ENCODE peak calls at places on chromosomes 4 and X, in eight cellular contexts. P is AG04450, R is astrocyte of the spinal cord, B is OCI-LY7, X is neural progenitor cell, I is GM13976, S is Peyer's patch, N is adrenal gland. L is an unnamed sample.

GRCh38 chrX:139691493-139691842 is 16.5 kb downstream of the MCF2 start:
- DNase-seq in P (no peak), R (peak; percentile 3), B (no peak), X (peak; percentile 16), I (no peak), S (no peak), N (no peak), L (no peak)

GRCh38 chrX:38890326-38890725 is 89.1 kb downstream of the MID1IP1 start:
- DNase-seq in P (no peak), R (no peak), B (no peak), X (no peak), I (no peak), S (no peak), N (no peak), L (no peak)

GRCh38 chrX:154013614-154014360 is 5.9 kb downstream of the IRAK1 start:
- DNase-seq in P (no peak), R (no peak), B (peak; percentile 52), X (peak; percentile 59), I (peak; percentile 75), S (no peak), N (no peak), L (peak; percentile 32)

GRCh38 chr4:80294206-80294605 is 27.7 kb downstream of the FGF5 start:
- DNase-seq in P (no peak), R (no peak), B (no peak), X (no peak), I (no peak), S (no peak), N (no peak), L (no peak)

GRCh38 chr4:141645611-141646340 is 9.4 kb downstream of the IL15 start:
- DNase-seq in P (no peak), R (peak; percentile 84), B (no peak), X (no peak), I (no peak), S (no peak), N (no peak), L (no peak)

GRCh38 chrX:109874548-109874947 is 128.4 kb upstream of the TMEM164 start:
- DNase-seq in P (no peak), R (no peak), B (no peak), X (no peak), I (no peak), S (no peak), N (no peak), L (no peak)

GRCh38 chr4:54614094-54614493 is 43.7 kb upstream of the KIT start:
- DNase-seq in P (no peak), R (no peak), B (no peak), X (no peak), I (no peak), S (no peak), N (no peak), L (no peak)

GRCh38 chrX:152989292-152989658 is 4.6 kb downstream of the PNMA5 start:
- DNase-seq in P (no peak), R (peak; percentile 13), B (no peak), X (no peak), I (peak; percentile 61), S (no peak), N (no peak), L (no peak)

GRCh38 chr4:88177981-88178632 is 19.7 kb upstream of the ABCG2 start:
- DNase-seq in P (peak; percentile 49), R (peak; percentile 84), B (no peak), X (peak; percentile 67), I (no peak), S (no peak), N (no peak), L (no peak)

GRCh38 chrX:39948564-39948963 is 149.2 kb downstream of the BCOR start:
- DNase-seq in P (no peak), R (no peak), B (no peak), X (peak; percentile 22), I (no peak), S (no peak), N (no peak), L (no peak)

GRCh38 chr4:78534286-78534955 is 17.1 kb upstream of the ANXA3 start:
- DNase-seq in P (no peak), R (peak; percentile 50), B (no peak), X (peak; percentile 26), I (no peak), S (no peak), N (no peak), L (no peak)

GRCh38 chr4:184313710-184314659 is 96.3 kb upstream of the ENPP6 start:
- DNase-seq in P (no peak), R (no peak), B (peak; percentile 84), X (no peak), I (peak; percentile 78), S (peak; percentile 39), N (peak; percentile 54), L (no peak)

GRCh38 chr4:133151301-133151680 is 2.2 kb downstream of the PCDH10 start:
- DNase-seq in P (no peak), R (peak; percentile 43), B (no peak), X (peak; percentile 67), I (no peak), S (no peak), N (peak; percentile 66), L (no peak)

GRCh38 chr4:54230479-54231418 is 1.7 kb downstream of the PDGFRA start:
- DNase-seq in P (no peak), R (peak; percentile 53), B (no peak), X (peak; percentile 49), I (peak; percentile 38), S (no peak), N (no peak), L (peak; percentile 17)

GRCh38 chrX:70352473-70352872 is 62.6 kb downstream of the KIF4A start:
- DNase-seq in P (no peak), R (no peak), B (no peak), X (peak; percentile 26), I (no peak), S (no peak), N (no peak), L (no peak)

GRCh38 chrX:40102393-40103381 is 4.9 kb upstream of the BCOR start:
- DNase-seq in P (no peak), R (no peak), B (no peak), X (peak; percentile 65), I (no peak), S (no peak), N (no peak), L (no peak)

GRCh38 chrX:123477673-123478072 is 255.2 kb downstream of the THOC2 start:
- DNase-seq in P (no peak), R (no peak), B (no peak), X (no peak), I (no peak), S (no peak), N (no peak), L (no peak)

GRCh38 chr4:37780444-37781133 is 45.9 kb upstream of the PGM2 start:
- DNase-seq in P (no peak), R (peak; percentile 15), B (peak; percentile 65), X (peak; percentile 11), I (peak; percentile 26), S (peak; percentile 50), N (no peak), L (no peak)

GRCh38 chrX:139949703-139950102 is 15.6 kb downstream of the CXorf66 start:
- DNase-seq in P (no peak), R (no peak), B (no peak), X (no peak), I (no peak), S (no peak), N (no peak), L (no peak)

GRCh38 chr4:61445374-61446063 is 245.4 kb downstream of the ADGRL3 start:
- DNase-seq in P (no peak), R (no peak), B (no peak), X (no peak), I (no peak), S (no peak), N (no peak), L (no peak)

GRCh38 chrX:9122504-9123245 is 88.7 kb upstream of the FAM9B start:
- DNase-seq in P (no peak), R (peak; percentile 52), B (no peak), X (no peak), I (no peak), S (no peak), N (no peak), L (no peak)

GRCh38 chr4:100548209-100548579 is 30.4 kb upstream of the EMCN start:
- DNase-seq in P (no peak), R (no peak), B (no peak), X (no peak), I (no peak), S (no peak), N (no peak), L (no peak)

GRCh38 chr4:130419576-130419975 is 1323.6 kb downstream of the C4orf33 start:
- DNase-seq in P (no peak), R (peak; percentile 13), B (no peak), X (no peak), I (no peak), S (no peak), N (no peak), L (no peak)

GRCh38 chrX:71998836-71999509 is 88.3 kb downstream of the NHSL2 start:
- DNase-seq in P (no peak), R (no peak), B (peak; percentile 40), X (peak; percentile 49), I (peak; percentile 46), S (peak; percentile 23), N (peak; percentile 61), L (no peak)

GRCh38 chr4:91965166-91965565 is 338.6 kb upstream of the GRID2 start:
- DNase-seq in P (no peak), R (no peak), B (no peak), X (no peak), I (no peak), S (no peak), N (no peak), L (no peak)
- TF ChIP-seq CTCF in P (no peak), R (peak; percentile 28), B (no peak), X (peak; percentile 34), I (no peak), S (no peak), N (no peak), L (peak; percentile 17)

DNA sequence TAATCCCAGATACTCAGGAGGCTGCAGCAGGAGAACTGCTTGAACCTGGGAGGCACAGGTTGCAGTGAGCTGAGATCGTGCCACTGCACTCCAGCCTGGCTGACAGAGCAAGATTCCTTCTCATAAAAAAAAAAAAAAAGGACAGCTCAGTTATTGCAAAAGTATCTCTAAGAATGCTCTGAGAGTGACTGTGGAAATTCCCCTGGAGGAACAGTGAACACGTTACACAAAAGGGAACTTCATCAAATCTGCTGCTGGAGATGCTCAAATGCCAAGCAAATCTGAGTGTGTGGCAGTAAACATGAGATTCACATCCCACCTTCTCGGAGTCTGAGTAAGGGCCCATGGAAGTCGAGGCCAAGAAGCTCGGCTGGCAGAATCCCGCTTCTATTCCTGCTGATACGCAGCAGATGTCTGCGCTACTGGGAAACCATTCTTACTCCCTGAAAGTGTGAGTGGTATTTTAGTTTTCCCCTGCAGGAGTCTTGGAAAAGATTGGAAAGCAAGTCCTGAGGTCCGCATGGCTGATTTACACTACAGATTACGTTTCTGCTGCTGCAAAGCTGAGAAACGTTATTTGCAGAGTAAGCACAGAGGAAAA is 162.8 kb downstream of the NSUN7 start:
- DNase-seq in P (peak; percentile 38), R (no peak), B (no peak), X (no peak), I (no peak), S (no peak), N (no peak), L (no peak)
- TF ChIP-seq CTCF in P (no peak), R (no peak), B (no peak), X (no peak), I (no peak), S (no peak), N (no peak), L (no peak)

GRCh38 chrX:88135735-88136134 is 611.3 kb upstream of the CPXCR1 start:
- DNase-seq in P (no peak), R (no peak), B (no peak), X (no peak), I (no peak), S (no peak), N (no peak), L (no peak)
- TF ChIP-seq CTCF in P (no peak), R (no peak), B (peak; percentile 62), X (peak; percentile 65), I (no peak), S (no peak), N (peak; percentile 33), L (peak; percentile 61)

GRCh38 chr4:114156371-114156770 is 176.9 kb upstream of the ARSJ start:
- DNase-seq in P (peak; percentile 23), R (no peak), B (no peak), X (no peak), I (no peak), S (no peak), N (no peak), L (no peak)
- TF ChIP-seq CTCF in P (no peak), R (no peak), B (no peak), X (no peak), I (no peak), S (no peak), N (no peak), L (no peak)